ENCODE peak calls at places on chromosomes 12 and 14, in eight cellular contexts. O is tibial artery; Z is CD4-positive, alpha-beta memory T cell; E is right cardiac atrium; I is sigmoid colon; D is kidney; A is lung; V is naive thymus-derived CD4-positive, alpha-beta T cell. F is an unnamed sample.

GRCh38 chr12:98341021-98341420 is 174.4 kb upstream of the TMPO start:
- DNase-seq in A (no peak), V (no peak), Z (no peak), E (no peak), D (no peak), O (no peak), I (no peak), F (no peak)

GRCh38 chr12:76878899-76879709 is at the start of gene CSRP2:
- DNase-seq in I (peak), E (peak), D (peak), V (peak), O (peak), Z (peak), A (peak), F (peak)

GRCh38 chr12:1246637-1247036 is 255.6 kb downstream of the ERC1 start:
- DNase-seq in I (no peak), O (no peak), D (no peak), Z (no peak), E (no peak), V (no peak), A (no peak), F (no peak)

GRCh38 chr14:84807673-84808072 is 722.3 kb upstream of the FLRT2 start:
- DNase-seq in I (no peak), O (no peak), E (peak), V (no peak), D (no peak), Z (no peak), A (no peak), F (no peak)

GRCh38 chr12:11771356-11771755 is 121.9 kb downstream of the ETV6 start:
- DNase-seq in V (no peak), D (no peak), I (no peak), A (no peak), E (no peak), Z (peak), O (no peak), F (no peak)

GRCh38 chr12:29546000-29546399 is 48.5 kb upstream of the OVCH1 start:
- DNase-seq in V (no peak), O (no peak), I (no peak), E (peak), Z (no peak), D (no peak), A (no peak), F (no peak)

GRCh38 chr12:87796961-87797516 is 232.2 kb downstream of the C12orf50 start:
- DNase-seq in D (no peak), Z (no peak), O (no peak), E (no peak), V (no peak), I (no peak), A (no peak), F (no peak)

GRCh38 chr12:102480401-102480800 is at the start of gene IGF1:
- DNase-seq in A (no peak), I (no peak), E (no peak), O (no peak), V (no peak), D (no peak), Z (no peak), F (no peak)

GRCh38 chr14:73717998-73718741 is 4.0 kb upstream of the PNMA1 start:
- DNase-seq in V (no peak), A (no peak), D (peak), Z (no peak), I (peak), E (peak), O (peak), F (no peak)

GRCh38 chr12:116236148-116236731 is 41.3 kb downstream of the MED13L start:
- DNase-seq in O (no peak), V (peak), I (no peak), Z (peak), D (no peak), E (peak), A (no peak), F (no peak)

GRCh38 chr12:47801904-47802246 is 17.8 kb downstream of the HDAC7 start:
- DNase-seq in A (no peak), O (no peak), Z (no peak), V (no peak), E (peak), I (no peak), D (no peak), F (no peak)

GRCh38 chr12:47801170-47801903 is 18.4 kb downstream of the HDAC7 start:
- DNase-seq in E (peak), D (peak), V (no peak), I (no peak), Z (no peak), O (peak), A (no peak), F (no peak)

GRCh38 chr12:47802312-47802711 is 17.4 kb downstream of the HDAC7 start:
- DNase-seq in V (no peak), Z (no peak), D (no peak), O (no peak), I (no peak), A (no peak), E (peak), F (no peak)

GRCh38 chr12:47804177-47804576 is 15.5 kb downstream of the HDAC7 start:
- DNase-seq in O (no peak), V (no peak), D (no peak), A (no peak), Z (no peak), I (no peak), E (peak), F (no peak)

DNA sequence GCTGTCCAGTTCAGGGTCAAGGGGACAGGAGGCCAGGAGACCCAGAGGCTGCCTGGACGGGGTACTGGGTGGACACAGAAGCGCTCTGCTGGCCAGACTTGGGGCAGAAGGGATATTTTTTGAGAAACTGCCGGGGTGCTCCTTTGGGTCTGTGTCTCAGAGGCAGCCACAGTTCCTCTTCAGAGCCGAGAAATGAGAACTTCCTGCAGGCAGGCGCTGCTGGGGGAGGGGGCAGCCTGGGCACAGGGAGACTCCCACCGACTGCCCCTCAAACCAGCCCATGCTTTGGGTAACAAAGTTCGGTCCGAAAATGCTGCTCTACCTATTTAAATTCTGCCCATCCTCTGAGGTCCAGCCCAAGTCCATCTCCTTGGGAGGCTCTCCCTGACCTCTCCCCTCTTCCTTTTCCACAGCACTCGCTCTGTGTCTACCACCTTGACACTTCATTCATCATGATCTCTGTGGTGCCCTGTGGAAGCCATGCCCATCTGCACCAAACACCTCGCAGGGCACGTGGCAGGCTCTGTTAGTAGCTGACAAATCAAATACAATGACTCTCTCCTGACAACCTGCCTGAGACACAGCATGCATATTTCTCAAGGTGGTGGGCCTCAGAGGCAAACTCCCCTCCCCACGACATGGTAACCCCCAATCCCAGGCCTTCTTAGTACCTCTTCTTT is 16.4 kb downstream of the HDAC7 start:
- DNase-seq in V (no peak), A (no peak), E (peak), D (no peak), I (no peak), Z (no peak), O (no peak), F (no peak)
- H3K27ac ChIP-seq in V (peak), A (peak), E (peak), D (peak), I (peak), Z (peak), O (peak), F (peak)

DNA sequence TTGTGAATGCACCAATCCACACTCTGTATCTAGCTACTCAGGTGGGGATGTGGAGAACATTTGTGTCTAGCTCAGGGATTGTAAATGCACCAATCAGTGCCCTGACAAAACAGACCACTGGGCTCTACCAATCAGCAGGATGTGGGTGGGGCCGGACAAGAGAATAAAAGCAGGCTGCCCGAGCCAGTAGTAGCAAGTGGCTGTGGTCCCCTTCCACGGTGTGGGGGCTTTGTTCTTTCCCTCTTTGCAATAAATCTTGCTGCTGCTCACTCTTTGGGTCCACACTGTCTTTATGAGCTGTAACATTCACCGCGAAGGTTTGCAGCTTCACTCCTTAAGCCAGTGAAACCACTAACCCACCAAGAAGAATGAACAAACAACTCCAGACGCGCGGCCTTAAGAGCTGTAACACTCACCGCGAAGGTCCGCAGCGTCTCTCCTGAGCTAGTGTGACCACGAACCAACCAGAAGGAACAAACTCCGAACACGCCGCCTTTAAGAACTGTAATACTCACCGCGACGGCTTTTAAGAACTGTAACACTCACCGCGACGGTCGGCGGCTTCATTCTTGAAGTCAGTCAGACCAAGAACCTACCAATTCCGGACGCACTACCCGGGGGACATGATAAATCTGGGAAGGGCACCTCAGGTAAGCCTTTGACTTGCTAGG is 4.6 kb upstream of the LDHB start:
- DNase-seq in O (no peak), V (no peak), I (no peak), Z (no peak), E (no peak), A (no peak), D (no peak), F (no peak)
- H3K27ac ChIP-seq in O (no peak), V (no peak), I (no peak), Z (no peak), E (no peak), A (no peak), D (no peak), F (no peak)

DNA sequence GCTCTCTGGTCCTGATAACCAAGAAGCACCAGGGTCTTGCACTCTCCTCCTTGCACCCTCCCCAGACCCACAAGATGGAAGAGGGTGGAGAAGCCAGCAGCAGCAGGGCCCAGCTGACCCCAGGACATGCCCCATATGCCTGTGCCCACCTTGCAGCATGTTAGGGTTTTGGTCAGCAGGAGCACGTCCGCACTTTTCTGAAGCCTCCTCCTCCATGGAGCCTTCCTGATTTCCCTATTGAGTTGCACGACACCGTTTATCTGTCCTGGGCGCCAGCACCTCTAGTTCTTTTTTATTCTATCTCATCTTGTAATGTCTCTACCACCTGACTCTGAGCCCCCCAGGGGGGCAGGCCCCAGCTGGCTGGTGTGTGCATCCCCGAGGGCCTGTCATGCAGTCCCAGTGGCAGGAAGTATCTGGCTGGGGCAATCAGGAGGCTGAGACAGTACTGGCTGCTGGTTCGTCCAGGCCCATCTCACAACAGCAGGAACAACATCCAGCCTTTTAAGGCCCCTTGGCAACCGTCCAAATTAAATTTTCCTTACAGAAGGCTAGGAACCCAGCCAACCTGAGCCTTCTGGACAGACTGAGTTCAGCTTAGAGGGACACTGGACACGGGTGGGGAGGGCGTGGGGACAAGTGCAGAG is 39.6 kb downstream of the CCDC85C start:
- DNase-seq in I (peak), V (no peak), D (no peak), A (no peak), E (peak), Z (no peak), O (peak), F (peak)
- H3K27ac ChIP-seq in I (peak), V (no peak), D (no peak), A (peak), E (peak), Z (no peak), O (peak), F (peak)

DNA sequence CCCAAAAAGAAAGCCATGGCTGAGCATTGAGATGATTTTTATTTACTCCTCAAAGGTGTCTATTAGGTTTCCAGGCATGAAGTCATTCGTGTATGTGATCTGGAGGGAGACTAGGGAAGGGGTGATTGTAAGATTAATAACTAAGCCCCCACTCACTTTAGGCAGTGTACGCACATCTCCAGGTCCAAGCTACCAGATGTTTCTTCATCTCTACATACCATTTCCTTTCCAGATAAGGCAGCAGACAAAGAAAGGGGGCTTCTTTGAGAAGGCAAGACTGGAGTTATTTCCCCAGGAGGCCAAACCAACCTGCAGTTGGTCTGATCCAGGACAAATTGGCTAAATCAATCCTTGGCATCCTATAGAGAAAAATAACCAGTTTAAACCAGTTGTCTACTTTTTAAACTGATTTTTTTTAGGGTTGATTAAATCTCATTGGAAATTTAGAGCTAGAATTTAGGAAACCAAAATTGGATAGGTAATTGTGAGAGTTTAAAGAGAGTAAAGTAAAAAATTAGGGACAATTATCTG is 3.9 kb downstream of the HOXC13 start:
- DNase-seq in O (no peak), E (no peak), V (no peak), Z (no peak), A (no peak), D (no peak), I (no peak), F (no peak)
- H3K27ac ChIP-seq in O (no peak), E (no peak), V (no peak), Z (no peak), A (no peak), D (no peak), I (no peak), F (no peak)

GRCh38 chr12:2415568-2415944 is 362.8 kb downstream of the CACNA1C start:
- DNase-seq in D (no peak), O (no peak), I (peak), E (no peak), A (no peak), V (no peak), Z (no peak), F (no peak)

GRCh38 chr12:2417761-2418160 is 365.0 kb downstream of the CACNA1C start:
- DNase-seq in O (no peak), A (no peak), V (no peak), Z (no peak), E (no peak), D (no peak), I (peak), F (no peak)

GRCh38 chr12:2414810-2415567 is 362.2 kb downstream of the CACNA1C start:
- DNase-seq in O (peak), I (peak), A (no peak), V (no peak), E (no peak), Z (no peak), D (no peak), F (no peak)

GRCh38 chr12:2413999-2414792 is 361.4 kb downstream of the CACNA1C start:
- DNase-seq in Z (no peak), D (no peak), I (peak), O (no peak), V (no peak), A (no peak), E (no peak), F (no peak)

DNA sequence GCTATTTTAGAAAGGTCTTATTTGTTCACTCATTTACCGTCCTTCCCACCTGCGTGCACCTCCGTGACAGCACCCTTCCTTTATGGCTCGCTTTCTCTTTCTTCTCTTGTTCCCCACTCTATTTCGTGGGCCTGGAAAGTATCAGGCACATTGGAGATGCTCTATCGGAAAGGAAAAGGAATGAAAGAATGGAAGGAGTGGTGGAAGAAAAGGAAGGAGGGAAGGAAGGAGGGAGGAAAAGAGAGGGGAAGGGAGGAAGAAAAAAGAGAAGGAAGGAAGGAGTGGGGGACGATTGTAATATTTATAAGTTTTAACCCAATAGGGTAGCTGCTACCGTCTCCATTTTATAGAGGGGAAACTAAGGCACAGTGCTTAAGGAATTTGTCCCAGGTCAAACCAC is 363.4 kb downstream of the CACNA1C start:
- DNase-seq in O (no peak), E (no peak), A (no peak), Z (no peak), I (no peak), V (no peak), D (no peak), F (no peak)
- H3K27ac ChIP-seq in O (peak), E (no peak), A (no peak), Z (no peak), I (peak), V (no peak), D (no peak), F (no peak)

GRCh38 chr14:78762331-78762730 is 592.2 kb downstream of the NRXN3 start:
- DNase-seq in A (no peak), O (no peak), E (no peak), V (no peak), I (no peak), Z (no peak), D (no peak), F (no peak)
- H3K27ac ChIP-seq in A (no peak), O (no peak), E (no peak), V (no peak), I (no peak), Z (no peak), D (no peak), F (no peak)

GRCh38 chr12:52184813-52185212 is 7.0 kb downstream of the KRT80 start:
- DNase-seq in D (no peak), I (no peak), V (no peak), Z (no peak), O (no peak), A (no peak), E (no peak), F (no peak)

GRCh38 chr12:52182456-52182855 is 9.4 kb downstream of the KRT80 start:
- DNase-seq in V (no peak), I (no peak), D (no peak), A (no peak), E (no peak), O (no peak), Z (no peak), F (no peak)

GRCh38 chr12:52182898-52183543 is 8.8 kb downstream of the KRT80 start:
- DNase-seq in Z (no peak), E (no peak), D (no peak), O (no peak), I (no peak), A (no peak), V (no peak), F (no peak)

GRCh38 chr12:52183971-52184370 is 7.8 kb downstream of the KRT80 start:
- DNase-seq in V (no peak), E (no peak), D (no peak), Z (no peak), I (no peak), A (no peak), O (no peak), F (no peak)

DNA sequence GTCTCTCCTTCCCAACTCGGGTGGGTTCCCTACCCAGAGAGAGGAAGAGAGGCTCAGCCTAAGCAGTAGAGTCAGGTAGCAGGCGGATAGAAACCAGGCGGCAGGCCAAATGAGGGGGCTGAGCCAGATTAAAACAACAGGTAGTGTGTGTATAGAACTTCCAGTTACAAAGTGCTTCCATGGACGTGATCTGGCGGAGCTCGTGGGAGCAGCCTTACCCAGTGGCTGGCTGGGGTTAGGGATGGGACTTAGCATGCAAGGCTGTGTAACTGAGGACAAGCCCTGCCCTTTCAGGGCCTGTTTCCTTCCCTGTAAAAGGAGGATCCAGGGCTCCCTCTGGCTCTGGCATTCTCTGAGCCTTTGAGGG is 8.3 kb downstream of the KRT80 start:
- DNase-seq in O (no peak), E (no peak), D (no peak), Z (no peak), A (no peak), V (no peak), I (no peak), F (no peak)
- H3K27ac ChIP-seq in O (no peak), E (no peak), D (no peak), Z (no peak), A (no peak), V (no peak), I (no peak), F (no peak)

F was measured in right atrium auricular region.